ENCODE peak calls at places on chromosomes 11 and 22, in six cellular contexts. M is lung, W is MCF 10A, T is astrocyte, Y is thoracic aorta, E is neural crest cell. F is an unnamed sample.

GRCh38 chr11:116910378-116910777 is 73.0 kb upstream of the APOA1 start:
- DNase-seq in M (no peak), W (peak; percentile 4), T (peak; percentile 51), Y (no peak), E (no peak), F (no peak)

GRCh38 chr11:3353066-3353465 is 25.9 kb downstream of the ZNF195 start:
- DNase-seq in M (no peak), W (no peak), T (no peak), Y (no peak), E (no peak), F (no peak)

GRCh38 chr11:62601114-62601363 is 626 bp downstream of the MTA2 start:
- DNase-seq in M (no peak), W (peak; percentile 31), T (no peak), Y (no peak), E (no peak), F (peak; percentile 35)

GRCh38 chr11:35682230-35683195 is 19.9 kb downstream of the TRIM44 start:
- DNase-seq in M (no peak), W (no peak), T (peak; percentile 11), Y (no peak), E (no peak), F (no peak)

GRCh38 chr11:8062781-8063257 is 18.2 kb upstream of the TUB start:
- DNase-seq in M (no peak), W (no peak), T (no peak), Y (no peak), E (no peak), F (no peak)

GRCh38 chr11:8566613-8567210 is 27.3 kb downstream of the STK33 start:
- DNase-seq in M (no peak), W (peak; percentile 59), T (peak; percentile 22), Y (no peak), E (no peak), F (no peak)

GRCh38 chr11:15826826-15827225 is 529.5 kb downstream of the SOX6 start:
- DNase-seq in M (peak; percentile 32), W (peak; percentile 34), T (no peak), Y (no peak), E (peak; percentile 85), F (no peak)

GRCh38 chr11:57638811-57639320 is 10.8 kb downstream of the YPEL4 start:
- DNase-seq in M (no peak), W (no peak), T (no peak), Y (no peak), E (no peak), F (no peak)

GRCh38 chr11:113528982-113529381 is 53.8 kb upstream of the DRD2 start:
- DNase-seq in M (no peak), W (peak; percentile 61), T (peak; percentile 58), Y (no peak), E (no peak), F (no peak)

GRCh38 chr11:862704-863388 is 20.2 kb downstream of the TSPAN4 start:
- DNase-seq in M (no peak), W (no peak), T (no peak), Y (no peak), E (no peak), F (no peak)

GRCh38 chr22:31917227-31917921 is 27.0 kb upstream of the YWHAH start:
- DNase-seq in M (peak; percentile 34), W (no peak), T (no peak), Y (no peak), E (no peak), F (no peak)

GRCh38 chr11:3226846-3227567 is 5.2 kb downstream of the MRGPRE start:
- DNase-seq in M (no peak), W (no peak), T (no peak), Y (no peak), E (no peak), F (no peak)

GRCh38 chr11:15339302-15339701 is 224.6 kb downstream of the INSC start:
- DNase-seq in M (no peak), W (no peak), T (no peak), Y (no peak), E (no peak), F (no peak)

GRCh38 chr11:72543849-72544535 is 109.7 kb upstream of the CLPB start:
- DNase-seq in M (no peak), W (no peak), T (no peak), Y (no peak), E (no peak), F (no peak)

GRCh38 chr22:45680932-45681700 is 9.5 kb downstream of the ATXN10 start:
- DNase-seq in M (no peak), W (peak; percentile 48), T (peak; percentile 95), Y (no peak), E (no peak), F (no peak)

GRCh38 chr11:70471254-70471653 is 72.9 kb downstream of the CTTN start:
- DNase-seq in M (no peak), W (peak; percentile 61), T (no peak), Y (no peak), E (peak; percentile 36), F (no peak)

GRCh38 chr11:91608662-91609061 is 616.0 kb upstream of the FAT3 start:
- DNase-seq in M (no peak), W (peak; percentile 12), T (no peak), Y (no peak), E (no peak), F (no peak)

GRCh38 chr11:94672636-94673035 is 95.5 kb upstream of the AMOTL1 start:
- DNase-seq in M (no peak), W (no peak), T (no peak), Y (no peak), E (no peak), F (no peak)

GRCh38 chr11:101470881-101471535 is 112.8 kb downstream of the TRPC6 start:
- DNase-seq in M (no peak), W (peak; percentile 9), T (no peak), Y (no peak), E (no peak), F (no peak)

GRCh38 chr11:97259884-97260283 is 870.1 kb downstream of the JRKL start:
- DNase-seq in M (no peak), W (peak; percentile 6), T (no peak), Y (no peak), E (no peak), F (no peak)
- TF ChIP-seq CTCF in M (no peak), W (no peak), T (no peak), Y (no peak), E (peak; percentile 44), F (no peak)

DNA sequence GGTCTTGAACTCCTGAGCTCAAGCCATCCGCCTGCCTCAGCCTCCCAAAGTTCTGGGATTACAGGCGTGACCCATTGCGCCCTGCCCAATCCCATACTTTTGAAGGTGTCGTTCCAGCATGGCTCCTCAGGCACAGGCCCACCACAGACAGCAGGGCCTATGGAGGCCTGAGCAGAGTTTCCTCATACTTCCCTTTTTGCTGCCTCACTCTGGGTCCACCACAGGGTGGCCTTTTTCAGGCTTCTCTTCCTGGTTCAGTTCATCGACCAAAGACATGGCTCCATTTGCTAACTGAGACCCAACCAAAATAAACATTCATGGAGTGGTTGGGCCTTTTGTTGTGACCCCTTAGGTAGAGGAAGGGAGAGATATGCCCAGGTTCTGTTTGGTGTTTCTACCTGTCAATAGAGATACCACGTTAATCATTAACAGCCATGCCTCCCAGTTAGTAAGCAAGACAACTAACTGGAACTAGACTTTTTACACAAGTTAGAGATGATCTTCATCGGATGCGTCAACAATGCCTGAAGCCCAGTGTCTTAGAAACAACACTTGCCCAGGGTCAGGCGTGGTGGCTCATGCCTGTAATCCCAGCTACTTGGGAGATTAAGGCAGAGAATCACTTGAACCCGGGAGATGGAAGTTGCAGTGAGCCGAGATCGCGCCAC is 35.1 kb downstream of the TRIOBP start:
- DNase-seq in M (no peak), W (no peak), T (no peak), Y (no peak), E (no peak), F (no peak)
- TF ChIP-seq CTCF in M (no peak), W (no peak), T (no peak), Y (no peak), E (no peak), F (no peak)

GRCh38 chr11:78810489-78811090 is 235.9 kb upstream of the NARS2 start:
- DNase-seq in M (no peak), W (no peak), T (no peak), Y (no peak), E (no peak), F (no peak)

GRCh38 chr11:78809931-78810481 is 235.3 kb upstream of the NARS2 start:
- DNase-seq in M (no peak), W (no peak), T (no peak), Y (no peak), E (no peak), F (no peak)

GRCh38 chr11:78811622-78812021 is 237.0 kb upstream of the NARS2 start:
- DNase-seq in M (no peak), W (no peak), T (no peak), Y (no peak), E (no peak), F (no peak)

GRCh38 chr11:78815631-78816232 is 241.1 kb upstream of the NARS2 start:
- DNase-seq in M (no peak), W (no peak), T (no peak), Y (no peak), E (no peak), F (no peak)

GRCh38 chr11:78812513-78813293 is 238.0 kb upstream of the NARS2 start:
- DNase-seq in M (no peak), W (peak; percentile 35), T (no peak), Y (no peak), E (no peak), F (no peak)
- TF ChIP-seq CTCF in M (no peak), W (no peak), T (no peak), Y (no peak), E (no peak), F (no peak)

GRCh38 chr11:102810943-102811528 is 13.1 kb upstream of the MMP1 start:
- DNase-seq in M (no peak), W (peak; percentile 55), T (no peak), Y (no peak), E (peak; percentile 3), F (no peak)
- TF ChIP-seq CTCF in M (no peak), W (peak; percentile 62), T (peak; percentile 64), Y (no peak), E (peak; percentile 61), F (no peak)

GRCh38 chr11:120652705-120653335 is 141.3 kb downstream of the GRIK4 start:
- DNase-seq in M (no peak), W (peak; percentile 35), T (no peak), Y (no peak), E (no peak), F (no peak)
- TF ChIP-seq CTCF in M (no peak), W (no peak), T (no peak), Y (no peak), E (no peak), F (no peak)

DNA sequence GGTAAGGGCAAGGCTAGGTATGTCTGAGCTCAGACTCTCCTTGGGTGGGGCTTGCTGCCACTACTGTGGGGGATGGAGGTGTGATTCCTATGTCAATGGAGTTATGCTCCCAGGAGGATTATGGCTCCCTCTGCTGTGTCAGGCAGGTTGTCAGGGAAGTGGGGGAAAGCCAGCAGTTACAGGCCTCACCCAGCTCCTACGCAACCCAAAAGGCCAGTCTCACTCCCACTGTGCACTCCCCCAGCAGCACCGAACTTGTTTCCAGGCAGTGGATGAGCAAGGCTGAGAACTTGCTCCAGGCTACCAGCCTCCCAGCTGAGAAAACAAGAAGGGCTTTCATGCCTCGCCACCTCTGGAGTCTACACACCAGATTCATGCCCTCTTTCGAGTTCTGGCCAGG is 18.2 kb downstream of the C11orf91 start:
- DNase-seq in M (no peak), W (peak; percentile 48), T (no peak), Y (no peak), E (no peak), F (no peak)
- TF ChIP-seq CTCF in M (no peak), W (peak; percentile 25), T (no peak), Y (no peak), E (no peak), F (no peak)

F was measured in CD4-positive, alpha-beta T cell.